ENCODE peak calls at places on chromosomes 2 and 18, in six cellular contexts. One of them, this sample, is unnamed.

GRCh38 chr2:151478011-151478410 is 68.3 kb downstream of the RIF1 start:
- DNase-seq in cardiac fibroblast: no peak
- DNase-seq in T-cell: no peak
- DNase-seq in stimulated activated CD8-positive, alpha-beta memory T cell treated with anti-CD3 and anti-CD28 coated beads, Interleukin-7, amount 100 ng/mL, for 24 hours: no peak
- DNase-seq in NCI-H1092 treated with DMSO at 0.1 percent for 48 hours: no peak
- DNase-seq in effector memory CD8-positive, alpha-beta T cell: no peak
- DNase-seq in this sample: no peak

GRCh38 chr2:100254646-100255210 is 67.6 kb downstream of the LONRF2 start:
- DNase-seq in cardiac fibroblast: no peak
- DNase-seq in T-cell: no peak
- DNase-seq in stimulated activated CD8-positive, alpha-beta memory T cell treated with anti-CD3 and anti-CD28 coated beads, Interleukin-7, amount 100 ng/mL, for 24 hours: no peak
- DNase-seq in NCI-H1092 treated with DMSO at 0.1 percent for 48 hours: no peak
- DNase-seq in effector memory CD8-positive, alpha-beta T cell: no peak
- DNase-seq in this sample: no peak

GRCh38 chr18:22378672-22379282 is 38.9 kb downstream of the CTAGE1 start:
- DNase-seq in cardiac fibroblast: peak
- DNase-seq in T-cell: no peak
- DNase-seq in stimulated activated CD8-positive, alpha-beta memory T cell treated with anti-CD3 and anti-CD28 coated beads, Interleukin-7, amount 100 ng/mL, for 24 hours: no peak
- DNase-seq in NCI-H1092 treated with DMSO at 0.1 percent for 48 hours: no peak
- DNase-seq in effector memory CD8-positive, alpha-beta T cell: peak
- DNase-seq in this sample: no peak

GRCh38 chr2:186017278-186017677 is 278.7 kb downstream of the FSIP2 start:
- DNase-seq in cardiac fibroblast: no peak
- DNase-seq in T-cell: no peak
- DNase-seq in stimulated activated CD8-positive, alpha-beta memory T cell treated with anti-CD3 and anti-CD28 coated beads, Interleukin-7, amount 100 ng/mL, for 24 hours: no peak
- DNase-seq in NCI-H1092 treated with DMSO at 0.1 percent for 48 hours: no peak
- DNase-seq in effector memory CD8-positive, alpha-beta T cell: no peak
- DNase-seq in this sample: no peak

GRCh38 chr18:47881752-47882455 is 48.6 kb downstream of the SMAD2 start:
- DNase-seq in cardiac fibroblast: peak
- DNase-seq in T-cell: no peak
- DNase-seq in stimulated activated CD8-positive, alpha-beta memory T cell treated with anti-CD3 and anti-CD28 coated beads, Interleukin-7, amount 100 ng/mL, for 24 hours: no peak
- DNase-seq in NCI-H1092 treated with DMSO at 0.1 percent for 48 hours: no peak
- DNase-seq in effector memory CD8-positive, alpha-beta T cell: no peak
- DNase-seq in this sample: no peak

GRCh38 chr18:35132284-35132910 is 91.2 kb downstream of the MAPRE2 start:
- DNase-seq in cardiac fibroblast: no peak
- DNase-seq in T-cell: no peak
- DNase-seq in stimulated activated CD8-positive, alpha-beta memory T cell treated with anti-CD3 and anti-CD28 coated beads, Interleukin-7, amount 100 ng/mL, for 24 hours: no peak
- DNase-seq in NCI-H1092 treated with DMSO at 0.1 percent for 48 hours: no peak
- DNase-seq in effector memory CD8-positive, alpha-beta T cell: no peak
- DNase-seq in this sample: no peak

GRCh38 chr2:119307419-119308140 is 59.1 kb downstream of the C2orf76 start:
- DNase-seq in cardiac fibroblast: no peak
- DNase-seq in T-cell: no peak
- DNase-seq in stimulated activated CD8-positive, alpha-beta memory T cell treated with anti-CD3 and anti-CD28 coated beads, Interleukin-7, amount 100 ng/mL, for 24 hours: no peak
- DNase-seq in NCI-H1092 treated with DMSO at 0.1 percent for 48 hours: no peak
- DNase-seq in effector memory CD8-positive, alpha-beta T cell: no peak
- DNase-seq in this sample: no peak

GRCh38 chr2:71000780-71001591 is 6.3 kb upstream of the TEX261 start:
- DNase-seq in cardiac fibroblast: peak
- DNase-seq in T-cell: peak
- DNase-seq in stimulated activated CD8-positive, alpha-beta memory T cell treated with anti-CD3 and anti-CD28 coated beads, Interleukin-7, amount 100 ng/mL, for 24 hours: peak
- DNase-seq in NCI-H1092 treated with DMSO at 0.1 percent for 48 hours: peak
- DNase-seq in effector memory CD8-positive, alpha-beta T cell: peak
- DNase-seq in this sample: peak

GRCh38 chr2:228827056-228827455 is 444.0 kb downstream of the PID1 start:
- DNase-seq in cardiac fibroblast: peak
- DNase-seq in T-cell: no peak
- DNase-seq in stimulated activated CD8-positive, alpha-beta memory T cell treated with anti-CD3 and anti-CD28 coated beads, Interleukin-7, amount 100 ng/mL, for 24 hours: no peak
- DNase-seq in NCI-H1092 treated with DMSO at 0.1 percent for 48 hours: no peak
- DNase-seq in effector memory CD8-positive, alpha-beta T cell: no peak
- DNase-seq in this sample: no peak

GRCh38 chr2:30272286-30272685 is 41.0 kb downstream of the LBH start:
- DNase-seq in cardiac fibroblast: no peak
- DNase-seq in T-cell: no peak
- DNase-seq in stimulated activated CD8-positive, alpha-beta memory T cell treated with anti-CD3 and anti-CD28 coated beads, Interleukin-7, amount 100 ng/mL, for 24 hours: no peak
- DNase-seq in NCI-H1092 treated with DMSO at 0.1 percent for 48 hours: no peak
- DNase-seq in effector memory CD8-positive, alpha-beta T cell: no peak
- DNase-seq in this sample: no peak

GRCh38 chr2:27822049-27822448 is 50.5 kb downstream of the MRPL33 start:
- DNase-seq in cardiac fibroblast: no peak
- DNase-seq in T-cell: no peak
- DNase-seq in stimulated activated CD8-positive, alpha-beta memory T cell treated with anti-CD3 and anti-CD28 coated beads, Interleukin-7, amount 100 ng/mL, for 24 hours: no peak
- DNase-seq in NCI-H1092 treated with DMSO at 0.1 percent for 48 hours: no peak
- DNase-seq in effector memory CD8-positive, alpha-beta T cell: no peak
- DNase-seq in this sample: no peak

GRCh38 chr2:64474200-64474630 is 20.3 kb downstream of the LGALSL start:
- DNase-seq in cardiac fibroblast: no peak
- DNase-seq in T-cell: no peak
- DNase-seq in stimulated activated CD8-positive, alpha-beta memory T cell treated with anti-CD3 and anti-CD28 coated beads, Interleukin-7, amount 100 ng/mL, for 24 hours: no peak
- DNase-seq in NCI-H1092 treated with DMSO at 0.1 percent for 48 hours: no peak
- DNase-seq in effector memory CD8-positive, alpha-beta T cell: no peak
- DNase-seq in this sample: no peak

GRCh38 chr18:48274301-48274700 is 134.9 kb downstream of the ZBTB7C start:
- DNase-seq in cardiac fibroblast: no peak
- DNase-seq in T-cell: no peak
- DNase-seq in stimulated activated CD8-positive, alpha-beta memory T cell treated with anti-CD3 and anti-CD28 coated beads, Interleukin-7, amount 100 ng/mL, for 24 hours: no peak
- DNase-seq in NCI-H1092 treated with DMSO at 0.1 percent for 48 hours: peak
- DNase-seq in effector memory CD8-positive, alpha-beta T cell: no peak
- DNase-seq in this sample: no peak

GRCh38 chr2:239721991-239722759 is 303.0 kb downstream of the NDUFA10 start:
- DNase-seq in cardiac fibroblast: no peak
- DNase-seq in T-cell: no peak
- DNase-seq in stimulated activated CD8-positive, alpha-beta memory T cell treated with anti-CD3 and anti-CD28 coated beads, Interleukin-7, amount 100 ng/mL, for 24 hours: no peak
- DNase-seq in NCI-H1092 treated with DMSO at 0.1 percent for 48 hours: no peak
- DNase-seq in effector memory CD8-positive, alpha-beta T cell: no peak
- DNase-seq in this sample: no peak

GRCh38 chr2:88955607-88956006 is 264.1 kb downstream of the RPIA start:
- DNase-seq in cardiac fibroblast: no peak
- DNase-seq in T-cell: no peak
- DNase-seq in stimulated activated CD8-positive, alpha-beta memory T cell treated with anti-CD3 and anti-CD28 coated beads, Interleukin-7, amount 100 ng/mL, for 24 hours: no peak
- DNase-seq in NCI-H1092 treated with DMSO at 0.1 percent for 48 hours: no peak
- DNase-seq in effector memory CD8-positive, alpha-beta T cell: no peak
- DNase-seq in this sample: no peak

GRCh38 chr2:234451852-234452625 is 44.8 kb downstream of the ARL4C start:
- DNase-seq in cardiac fibroblast: peak
- DNase-seq in T-cell: no peak
- DNase-seq in stimulated activated CD8-positive, alpha-beta memory T cell treated with anti-CD3 and anti-CD28 coated beads, Interleukin-7, amount 100 ng/mL, for 24 hours: no peak
- DNase-seq in NCI-H1092 treated with DMSO at 0.1 percent for 48 hours: no peak
- DNase-seq in effector memory CD8-positive, alpha-beta T cell: no peak
- DNase-seq in this sample: no peak

GRCh38 chr2:167490394-167490793 is 602.1 kb downstream of the XIRP2 start:
- DNase-seq in cardiac fibroblast: no peak
- DNase-seq in T-cell: no peak
- DNase-seq in stimulated activated CD8-positive, alpha-beta memory T cell treated with anti-CD3 and anti-CD28 coated beads, Interleukin-7, amount 100 ng/mL, for 24 hours: no peak
- DNase-seq in NCI-H1092 treated with DMSO at 0.1 percent for 48 hours: no peak
- DNase-seq in effector memory CD8-positive, alpha-beta T cell: no peak
- DNase-seq in this sample: no peak

GRCh38 chr2:12240216-12240615 is 476.5 kb upstream of the TRIB2 start:
- DNase-seq in cardiac fibroblast: peak
- DNase-seq in T-cell: no peak
- DNase-seq in stimulated activated CD8-positive, alpha-beta memory T cell treated with anti-CD3 and anti-CD28 coated beads, Interleukin-7, amount 100 ng/mL, for 24 hours: no peak
- DNase-seq in NCI-H1092 treated with DMSO at 0.1 percent for 48 hours: no peak
- DNase-seq in effector memory CD8-positive, alpha-beta T cell: no peak
- DNase-seq in this sample: no peak

GRCh38 chr2:9122367-9122766 is 84.2 kb upstream of the ASAP2 start:
- DNase-seq in cardiac fibroblast: no peak
- DNase-seq in T-cell: no peak
- DNase-seq in stimulated activated CD8-positive, alpha-beta memory T cell treated with anti-CD3 and anti-CD28 coated beads, Interleukin-7, amount 100 ng/mL, for 24 hours: no peak
- DNase-seq in NCI-H1092 treated with DMSO at 0.1 percent for 48 hours: no peak
- DNase-seq in effector memory CD8-positive, alpha-beta T cell: no peak
- DNase-seq in this sample: no peak

GRCh38 chr2:128236491-128237035 is 82.1 kb downstream of the HS6ST1 start:
- DNase-seq in cardiac fibroblast: peak
- DNase-seq in T-cell: no peak
- DNase-seq in stimulated activated CD8-positive, alpha-beta memory T cell treated with anti-CD3 and anti-CD28 coated beads, Interleukin-7, amount 100 ng/mL, for 24 hours: no peak
- DNase-seq in NCI-H1092 treated with DMSO at 0.1 percent for 48 hours: no peak
- DNase-seq in effector memory CD8-positive, alpha-beta T cell: no peak
- DNase-seq in this sample: no peak

GRCh38 chr2:7508220-7508943 is 591.2 kb downstream of the RNF144A start:
- DNase-seq in cardiac fibroblast: no peak
- DNase-seq in T-cell: no peak
- DNase-seq in stimulated activated CD8-positive, alpha-beta memory T cell treated with anti-CD3 and anti-CD28 coated beads, Interleukin-7, amount 100 ng/mL, for 24 hours: no peak
- DNase-seq in NCI-H1092 treated with DMSO at 0.1 percent for 48 hours: peak
- DNase-seq in effector memory CD8-positive, alpha-beta T cell: no peak
- DNase-seq in this sample: no peak

GRCh38 chr2:177058747-177059146 is 153.8 kb upstream of the HNRNPA3 start:
- DNase-seq in cardiac fibroblast: no peak
- DNase-seq in T-cell: no peak
- DNase-seq in stimulated activated CD8-positive, alpha-beta memory T cell treated with anti-CD3 and anti-CD28 coated beads, Interleukin-7, amount 100 ng/mL, for 24 hours: no peak
- DNase-seq in NCI-H1092 treated with DMSO at 0.1 percent for 48 hours: no peak
- DNase-seq in effector memory CD8-positive, alpha-beta T cell: no peak
- DNase-seq in this sample: no peak

GRCh38 chr2:48397846-48398245 is 132.1 kb upstream of the STON1 start:
- DNase-seq in cardiac fibroblast: no peak
- DNase-seq in T-cell: no peak
- DNase-seq in stimulated activated CD8-positive, alpha-beta memory T cell treated with anti-CD3 and anti-CD28 coated beads, Interleukin-7, amount 100 ng/mL, for 24 hours: no peak
- DNase-seq in NCI-H1092 treated with DMSO at 0.1 percent for 48 hours: peak
- DNase-seq in effector memory CD8-positive, alpha-beta T cell: no peak
- DNase-seq in this sample: no peak

GRCh38 chr18:2981212-2981728 is 31.7 kb downstream of the LPIN2 start:
- DNase-seq in cardiac fibroblast: peak
- DNase-seq in T-cell: no peak
- DNase-seq in stimulated activated CD8-positive, alpha-beta memory T cell treated with anti-CD3 and anti-CD28 coated beads, Interleukin-7, amount 100 ng/mL, for 24 hours: no peak
- DNase-seq in NCI-H1092 treated with DMSO at 0.1 percent for 48 hours: no peak
- DNase-seq in effector memory CD8-positive, alpha-beta T cell: no peak
- DNase-seq in this sample: no peak

GRCh38 chr2:197558393-197558792 is 42.5 kb downstream of the MOB4 start:
- DNase-seq in cardiac fibroblast: no peak
- DNase-seq in T-cell: no peak
- DNase-seq in stimulated activated CD8-positive, alpha-beta memory T cell treated with anti-CD3 and anti-CD28 coated beads, Interleukin-7, amount 100 ng/mL, for 24 hours: no peak
- DNase-seq in NCI-H1092 treated with DMSO at 0.1 percent for 48 hours: no peak
- DNase-seq in effector memory CD8-positive, alpha-beta T cell: no peak
- DNase-seq in this sample: no peak

GRCh38 chr2:40260437-40260836 is 191.5 kb downstream of the SLC8A1 start:
- DNase-seq in cardiac fibroblast: no peak
- DNase-seq in T-cell: no peak
- DNase-seq in stimulated activated CD8-positive, alpha-beta memory T cell treated with anti-CD3 and anti-CD28 coated beads, Interleukin-7, amount 100 ng/mL, for 24 hours: no peak
- DNase-seq in NCI-H1092 treated with DMSO at 0.1 percent for 48 hours: no peak
- DNase-seq in effector memory CD8-positive, alpha-beta T cell: no peak
- DNase-seq in this sample: no peak

GRCh38 chr2:102181919-102182635 is 4.7 kb upstream of the IL1RL2 start:
- DNase-seq in cardiac fibroblast: peak
- DNase-seq in T-cell: no peak
- DNase-seq in stimulated activated CD8-positive, alpha-beta memory T cell treated with anti-CD3 and anti-CD28 coated beads, Interleukin-7, amount 100 ng/mL, for 24 hours: no peak
- DNase-seq in NCI-H1092 treated with DMSO at 0.1 percent for 48 hours: no peak
- DNase-seq in effector memory CD8-positive, alpha-beta T cell: no peak
- DNase-seq in this sample: no peak

GRCh38 chr2:85935746-85936208 is 47.0 kb upstream of the ST3GAL5 start:
- DNase-seq in cardiac fibroblast: peak
- DNase-seq in T-cell: no peak
- DNase-seq in stimulated activated CD8-positive, alpha-beta memory T cell treated with anti-CD3 and anti-CD28 coated beads, Interleukin-7, amount 100 ng/mL, for 24 hours: no peak
- DNase-seq in NCI-H1092 treated with DMSO at 0.1 percent for 48 hours: no peak
- DNase-seq in effector memory CD8-positive, alpha-beta T cell: no peak
- DNase-seq in this sample: no peak

This sample was measured in omental fat pad.